ENCODE peak calls at places on chromosome 18, in four cellular contexts. Q, B, C and E are unnamed samples.

GRCh38 chr18:24678626-24679025 is 218.2 kb downstream of the HRH4 start:
- DNase-seq in Q (no peak), C (no peak), B (no peak), E (no peak)

GRCh38 chr18:58087928-58088722 is 44.1 kb downstream of the NEDD4L start:
- DNase-seq in Q (peak; percentile 70), C (peak; percentile 75), B (no peak), E (no peak)

GRCh38 chr18:9575558-9575957 is 38.8 kb downstream of the PPP4R1 start:
- DNase-seq in B (peak; percentile 99), C (peak; percentile 82), Q (peak; percentile 62), E (peak; percentile 69)

GRCh38 chr18:43192408-43192807 is 76.9 kb upstream of the RIT2 start:
- DNase-seq in C (no peak), B (no peak), Q (no peak), E (no peak)

GRCh38 chr18:28365406-28365805 is 188.5 kb upstream of the CDH2 start:
- DNase-seq in C (no peak), B (peak; percentile 40), Q (no peak), E (no peak)

GRCh38 chr18:59148192-59148591 is 8.5 kb downstream of the SEC11C start:
- DNase-seq in B (no peak), Q (no peak), C (no peak), E (no peak)

GRCh38 chr18:12946549-12947354 is 1.1 kb upstream of the SEH1L start:
- DNase-seq in C (peak; percentile 47), B (peak; percentile 98), Q (peak; percentile 60), E (peak; percentile 35)

GRCh38 chr18:22628795-22629194 is 211.1 kb upstream of the CTAGE1 start:
- DNase-seq in C (no peak), B (no peak), Q (no peak), E (no peak)

GRCh38 chr18:45517181-45517741 is 98.0 kb upstream of the SLC14A2 start:
- DNase-seq in B (peak; percentile 33), C (no peak), Q (no peak), E (no peak)

GRCh38 chr18:58520964-58521363 is 107.9 kb downstream of the ALPK2 start:
- DNase-seq in C (no peak), B (no peak), Q (no peak), E (no peak)

GRCh38 chr18:12309683-12310198 is 1.7 kb downstream of the TUBB6 start:
- DNase-seq in C (no peak), Q (no peak), B (no peak), E (no peak)

GRCh38 chr18:40413160-40413559 is 1541.9 kb upstream of the PIK3C3 start:
- DNase-seq in Q (no peak), B (peak; percentile 43), C (peak; percentile 19), E (no peak)

GRCh38 chr18:50397023-50397422 is 22.2 kb downstream of the SKA1 start:
- DNase-seq in Q (no peak), B (peak; percentile 25), C (no peak), E (no peak)

GRCh38 chr18:59669872-59670657 is 27.2 kb downstream of the CCBE1 start:
- DNase-seq in C (no peak), B (peak; percentile 52), Q (no peak), E (no peak)

GRCh38 chr18:31199190-31199769 is 36.6 kb upstream of the DSC1 start:
- DNase-seq in C (no peak), B (no peak), Q (no peak), E (no peak)

GRCh38 chr18:35252466-35252865 is 11.6 kb downstream of the ZNF397 start:
- DNase-seq in B (no peak), C (no peak), Q (no peak), E (no peak)

GRCh38 chr18:75124551-75124950 is 84.4 kb downstream of the PTGR3 start:
- DNase-seq in Q (no peak), C (no peak), B (no peak), E (no peak)

GRCh38 chr18:54679318-54680149 is 88.5 kb downstream of the DYNAP start:
- DNase-seq in C (no peak), B (peak; percentile 90), Q (no peak), E (peak; percentile 18)

GRCh38 chr18:30982285-30982992 is 60.1 kb downstream of the DSC3 start:
- DNase-seq in C (peak; percentile 55), B (no peak), Q (no peak), E (no peak)

GRCh38 chr18:22847392-22847791 is 85.7 kb upstream of the RBBP8 start:
- DNase-seq in B (peak; percentile 50), Q (no peak), C (no peak), E (no peak)

GRCh38 chr18:25392199-25392598 is 40.2 kb upstream of the ZNF521 start:
- DNase-seq in Q (no peak), C (no peak), B (no peak), E (no peak)

GRCh38 chr18:11657554-11657953 is 31.5 kb upstream of the GNAL start:
- DNase-seq in B (no peak), C (no peak), Q (no peak), E (no peak)

GRCh38 chr18:7871560-7872456 is 304.7 kb downstream of the PTPRM start:
- DNase-seq in C (no peak), B (peak; percentile 46), Q (no peak), E (no peak)

GRCh38 chr18:25365242-25365641 is 13.3 kb upstream of the ZNF521 start:
- DNase-seq in C (no peak), B (no peak), Q (no peak), E (no peak)

GRCh38 chr18:28127763-28128737 is 48.9 kb downstream of the CDH2 start:
- DNase-seq in B (peak; percentile 46), C (no peak), Q (no peak), E (no peak)

GRCh38 chr18:43486462-43486861 is 209.2 kb upstream of the SYT4 start:
- DNase-seq in Q (no peak), B (no peak), C (no peak), E (peak; percentile 67)

GRCh38 chr18:9177047-9177446 is 40.5 kb downstream of the ANKRD12 start:
- DNase-seq in B (no peak), C (no peak), Q (no peak), E (no peak)

GRCh38 chr18:64966667-64967066 is 784.1 kb upstream of the CDH7 start:
- DNase-seq in Q (no peak), B (no peak), C (no peak), E (no peak)

GRCh38 chr18:54950221-54950620 is 9.0 kb downstream of the CCDC68 start:
- DNase-seq in B (no peak), C (no peak), Q (no peak), E (no peak)

GRCh38 chr18:8980496-8981402 is 121.8 kb upstream of the NDUFV2 start:
- DNase-seq in C (no peak), B (no peak), Q (no peak), E (no peak)

GRCh38 chr18:8389391-8390340 is 219.6 kb upstream of the RAB12 start:
- DNase-seq in Q (peak; percentile 61), C (peak; percentile 69), B (peak; percentile 84), E (peak; percentile 52)

GRCh38 chr18:24023185-24023814 is 8.7 kb downstream of the TTC39C start:
- DNase-seq in C (no peak), Q (no peak), B (no peak), E (no peak)

GRCh38 chr18:24631238-24632025 is 171.0 kb downstream of the HRH4 start:
- DNase-seq in B (no peak), C (no peak), Q (no peak), E (no peak)

GRCh38 chr18:40866013-40866644 is 1088.9 kb upstream of the PIK3C3 start:
- DNase-seq in B (no peak), C (no peak), Q (no peak), E (no peak)

GRCh38 chr18:1104265-1104792 is 199.7 kb downstream of the ADCYAP1 start:
- DNase-seq in B (peak; percentile 86), Q (no peak), C (no peak), E (no peak)

GRCh38 chr18:55586841-55587240 is 1.2 kb downstream of the TCF4 start:
- DNase-seq in Q (no peak), C (no peak), B (peak; percentile 59), E (peak; percentile 37)

GRCh38 chr18:8610442-8610801 is 1.2 kb downstream of the RAB12 start:
- DNase-seq in Q (no peak), C (peak; percentile 14), B (peak; percentile 35), E (peak; percentile 18)

GRCh38 chr18:67144342-67144741 is 372.2 kb downstream of the DSEL start:
- DNase-seq in C (no peak), Q (no peak), B (no peak), E (no peak)

GRCh38 chr18:21739604-21740473 is 753 bp upstream of the MIB1 start:
- DNase-seq in B (peak; percentile 24), Q (no peak), C (no peak), E (peak; percentile 48)

GRCh38 chr18:49640741-49641140 is 78.9 kb downstream of the LIPG start:
- DNase-seq in C (no peak), Q (no peak), B (no peak), E (no peak)

GRCh38 chr18:51647942-51648341 is 450.5 kb upstream of the MEX3C start:
- DNase-seq in B (no peak), C (no peak), Q (no peak), E (no peak)
- H3K9me3 ChIP-seq in B (no peaks in the 10 kb centered on the region), C (no peaks in the 10 kb centered on the region), Q (no peaks in the 10 kb centered on the region), E (no peaks in the 10 kb centered on the region)

GRCh38 chr18:79863946-79864725 is 66.4 kb downstream of the KCNG2 start:
- DNase-seq in B (no peak), Q (no peak), C (no peak), E (no peak)
- H3K27ac ChIP-seq in B (no peak overlapping the region), Q (no peak overlapping the region), C (no peak overlapping the region), E (no peak overlapping the region)

DNA sequence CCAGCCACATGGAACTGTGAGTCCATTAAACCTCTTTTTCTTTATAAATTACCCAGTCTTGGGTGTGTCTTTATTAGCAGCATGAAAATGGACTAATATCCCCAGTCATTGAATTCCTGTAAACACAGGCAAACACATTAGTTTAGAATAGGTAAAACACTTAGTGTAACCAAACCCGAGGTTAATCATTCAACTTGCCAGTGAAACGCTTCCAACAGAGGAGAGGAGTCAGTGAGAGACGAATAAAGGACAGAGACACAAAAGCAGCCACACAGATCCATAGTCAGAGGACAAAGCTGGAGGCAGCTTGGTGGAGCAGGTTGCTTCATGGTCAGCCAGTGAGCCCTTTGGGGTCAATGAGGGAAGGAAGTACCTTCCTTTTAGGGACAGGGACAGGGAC is 348.1 kb downstream of the TGIF1 start:
- DNase-seq in C (no peak), Q (no peak), B (no peak), E (no peak)
- H3K9me3 ChIP-seq in C (no peaks in the 10 kb centered on the region), Q (no peaks in the 10 kb centered on the region), B (no peaks in the 10 kb centered on the region), E (no peaks in the 10 kb centered on the region)

GRCh38 chr18:63205791-63206252 is 113.7 kb downstream of the BCL2 start:
- DNase-seq in B (no peak), Q (no peak), C (no peak), E (no peak)

GRCh38 chr18:63208676-63209075 is 110.9 kb downstream of the BCL2 start:
- DNase-seq in Q (no peak), C (no peak), B (no peak), E (no peak)

GRCh38 chr18:63207825-63208224 is 111.7 kb downstream of the BCL2 start:
- DNase-seq in Q (no peak), B (no peak), C (no peak), E (peak; percentile 26)

GRCh38 chr18:63206433-63207153 is 113.0 kb downstream of the BCL2 start:
- DNase-seq in B (no peak), Q (no peak), C (no peak), E (peak; percentile 7)

GRCh38 chr18:63207154-63207790 is 112.3 kb downstream of the BCL2 start:
- DNase-seq in B (no peak), Q (no peak), C (peak; percentile 59), E (peak; percentile 49)
- H3K27ac ChIP-seq in B (no peak overlapping the region), Q (no peak overlapping the region), C (peak overlapping the region; percentile 69), E (no peak overlapping the region)

GRCh38 chr18:79889569-79889968 is 61.9 kb downstream of the SLC66A2 start:
- DNase-seq in B (no peak), Q (no peak), C (no peak), E (no peak)
- H3K9me3 ChIP-seq in B (no peaks in the 10 kb centered on the region), Q (peaks cover 24% of the 10 kb centered on the region), C (peaks cover 49% of the 10 kb centered on the region), E (no peaks in the 10 kb centered on the region)